ENCODE peak calls at places on chromosomes 4 and X, in nine cellular contexts. R is T-cell; Z is EH; L is lower leg skin; W is left colon; V is lung microvascular endothelial cell; B is astrocyte of the cerebellum; P is globus pallidus; E is activated CD8-positive, alpha-beta T cell treated with anti-CD3 and anti-CD28 coated beads, Interleukin-2, amount 10 ng/mL, durations not matched to agents 7 days and 5 days. F is an unnamed sample.

GRCh38 chr4:7111441-7111840 is 43.6 kb upstream of the GRPEL1 start:
- DNase-seq in R (no peak), Z (no peak), L (no peak), W (no peak), V (no peak), B (no peak), P (no peak), E (no peak), F (no peak)

GRCh38 chr4:146439999-146440398 is 81.7 kb downstream of the SLC10A7 start:
- DNase-seq in R (no peak), Z (no peak), L (no peak), W (no peak), V (no peak), B (no peak), P (no peak), E (no peak), F (no peak)

GRCh38 chr4:91256043-91256442 is 1047.7 kb upstream of the GRID2 start:
- DNase-seq in R (no peak), Z (no peak), L (no peak), W (no peak), V (no peak), B (no peak), P (no peak), E (no peak), F (peak; percentile 25)

GRCh38 chrX:110944793-110945466 is 149.3 kb upstream of the CHRDL1 start:
- DNase-seq in R (no peak), Z (no peak), L (peak; percentile 85), W (no peak), V (no peak), B (no peak), P (no peak), E (no peak), F (peak; percentile 53)

GRCh38 chr4:183407635-183408463 is 36.6 kb upstream of the CDKN2AIP start:
- DNase-seq in R (no peak), Z (no peak), L (no peak), W (no peak), V (no peak), B (no peak), P (no peak), E (no peak), F (no peak)

GRCh38 chrX:44946771-44947170 is 73.8 kb downstream of the KDM6A start:
- DNase-seq in R (no peak), Z (no peak), L (no peak), W (no peak), V (peak; percentile 58), B (no peak), P (no peak), E (no peak), F (no peak)

GRCh38 chrX:30153175-30153880 is 62.0 kb upstream of the MAGEB2 start:
- DNase-seq in R (no peak), Z (peak; percentile 9), L (no peak), W (no peak), V (no peak), B (no peak), P (no peak), E (no peak), F (no peak)

GRCh38 chrX:123217728-123218127 is 33.6 kb downstream of the GRIA3 start:
- DNase-seq in R (no peak), Z (no peak), L (no peak), W (no peak), V (no peak), B (no peak), P (no peak), E (no peak), F (no peak)

GRCh38 chrX:134999469-134999868 is 8.7 kb downstream of the SMIM10 start:
- DNase-seq in R (no peak), Z (peak; percentile 76), L (no peak), W (no peak), V (peak; percentile 57), B (peak; percentile 18), P (no peak), E (no peak), F (no peak)

GRCh38 chrX:637660-638481 is 7.3 kb downstream of the SHOX start:
- DNase-seq in R (no peak), Z (peak; percentile 87), L (peak; percentile 52), W (no peak), V (no peak), B (no peak), P (no peak), E (no peak), F (peak; percentile 37)

GRCh38 chr4:108171541-108172230 is 3.0 kb upstream of the LEF1 start:
- DNase-seq in R (peak; percentile 56), Z (no peak), L (no peak), W (no peak), V (no peak), B (no peak), P (no peak), E (peak; percentile 88), F (peak; percentile 69)

GRCh38 chr4:153074501-153075255 is 129.6 kb upstream of the TRIM2 start:
- DNase-seq in R (no peak), Z (no peak), L (no peak), W (no peak), V (no peak), B (no peak), P (no peak), E (no peak), F (no peak)

GRCh38 chrX:155330992-155331391 is 3.4 kb downstream of the CLIC2 start:
- DNase-seq in R (no peak), Z (no peak), L (no peak), W (no peak), V (peak; percentile 29), B (no peak), P (no peak), E (no peak), F (no peak)

GRCh38 chr4:151675366-151676060 is 85.3 kb downstream of the GATB start:
- DNase-seq in R (no peak), Z (no peak), L (peak; percentile 77), W (no peak), V (no peak), B (no peak), P (no peak), E (no peak), F (no peak)

GRCh38 chrX:23570674-23571343 is 96.5 kb upstream of the PRDX4 start:
- DNase-seq in R (no peak), Z (no peak), L (no peak), W (no peak), V (no peak), B (no peak), P (no peak), E (no peak), F (no peak)

GRCh38 chr4:15677507-15677988 is 4.1 kb upstream of the FAM200B start:
- DNase-seq in R (no peak), Z (peak; percentile 52), L (no peak), W (peak; percentile 54), V (peak; percentile 33), B (no peak), P (no peak), E (no peak), F (no peak)

GRCh38 chrX:79564362-79564761 is 197.2 kb upstream of the ITM2A start:
- DNase-seq in R (no peak), Z (no peak), L (no peak), W (no peak), V (no peak), B (no peak), P (no peak), E (no peak), F (no peak)

GRCh38 chr4:73220815-73221214 is 37.8 kb downstream of the ANKRD17 start:
- DNase-seq in R (no peak), Z (no peak), L (no peak), W (no peak), V (no peak), B (no peak), P (no peak), E (no peak), F (no peak)

GRCh38 chr4:131603705-131604104 is 1545.4 kb upstream of the PCDH10 start:
- DNase-seq in R (no peak), Z (no peak), L (no peak), W (no peak), V (no peak), B (no peak), P (no peak), E (no peak), F (no peak)

GRCh38 chr4:62771656-62772557 is 1571.8 kb downstream of the ADGRL3 start:
- DNase-seq in R (no peak), Z (no peak), L (no peak), W (no peak), V (no peak), B (no peak), P (no peak), E (no peak), F (no peak)

GRCh38 chrX:97895751-97896150 is 1012.0 kb downstream of the RPA4 start:
- DNase-seq in R (no peak), Z (peak; percentile 73), L (no peak), W (no peak), V (no peak), B (no peak), P (no peak), E (no peak), F (no peak)